ENCODE peak calls at places on chromosomes 11 and 22, in nine cellular contexts. One of them, this sample, is unnamed.

GRCh38 chr11:127073621-127074020 is 73.1 kb upstream of the KIRREL3 start:
- DNase-seq in neural crest cell: no peak
- DNase-seq in HCT116: no peak
- DNase-seq in NCI-H1048: no peak
- DNase-seq in pons: peak; percentile 49
- DNase-seq in stimulated activated CD8-positive, alpha-beta memory T cell treated with anti-CD3 and anti-CD28 coated beads, Interleukin-15, amount 100 ng/mL, for 1 hour: no peak
- DNase-seq in activated CD4-positive, alpha-beta T cell treated with anti-CD3 and anti-CD28 coated beads, Interleukin-2, amount 10 ng/mL, durations not matched to agents 7 days and 5 days: no peak
- DNase-seq in activated T-helper 1 cell treated with anti-CD3 and anti-CD28 coated beads, Interleukin-12 subunit alpha, Interleukin-12 subunit beta, Interleukin-2, Interleukin-4 antibody, amounts not matched to agents 30 ng/mL and 10 ng/mL and 1 ng/mL, durations not matched to agents 14 hours and 24 hours and 36 hours: no peak
- DNase-seq in cardiac muscle cell: no peak
- DNase-seq in this sample: no peak

GRCh38 chr11:123822591-123822990 is 16.4 kb upstream of the OR6M1 start:
- DNase-seq in neural crest cell: no peak
- DNase-seq in HCT116: no peak
- DNase-seq in NCI-H1048: no peak
- DNase-seq in pons: no peak
- DNase-seq in stimulated activated CD8-positive, alpha-beta memory T cell treated with anti-CD3 and anti-CD28 coated beads, Interleukin-15, amount 100 ng/mL, for 1 hour: no peak
- DNase-seq in activated CD4-positive, alpha-beta T cell treated with anti-CD3 and anti-CD28 coated beads, Interleukin-2, amount 10 ng/mL, durations not matched to agents 7 days and 5 days: no peak
- DNase-seq in activated T-helper 1 cell treated with anti-CD3 and anti-CD28 coated beads, Interleukin-12 subunit alpha, Interleukin-12 subunit beta, Interleukin-2, Interleukin-4 antibody, amounts not matched to agents 30 ng/mL and 10 ng/mL and 1 ng/mL, durations not matched to agents 14 hours and 24 hours and 36 hours: no peak
- DNase-seq in cardiac muscle cell: no peak
- DNase-seq in this sample: no peak

GRCh38 chr11:59135648-59136461 is 6.8 kb upstream of the FAM111A start:
- DNase-seq in neural crest cell: peak; percentile 91
- DNase-seq in HCT116: peak; percentile 49
- DNase-seq in NCI-H1048: peak; percentile 25
- DNase-seq in pons: peak; percentile 62
- DNase-seq in stimulated activated CD8-positive, alpha-beta memory T cell treated with anti-CD3 and anti-CD28 coated beads, Interleukin-15, amount 100 ng/mL, for 1 hour: peak; percentile 88
- DNase-seq in activated CD4-positive, alpha-beta T cell treated with anti-CD3 and anti-CD28 coated beads, Interleukin-2, amount 10 ng/mL, durations not matched to agents 7 days and 5 days: peak; percentile 89
- DNase-seq in activated T-helper 1 cell treated with anti-CD3 and anti-CD28 coated beads, Interleukin-12 subunit alpha, Interleukin-12 subunit beta, Interleukin-2, Interleukin-4 antibody, amounts not matched to agents 30 ng/mL and 10 ng/mL and 1 ng/mL, durations not matched to agents 14 hours and 24 hours and 36 hours: peak; percentile 82
- DNase-seq in cardiac muscle cell: peak; percentile 80
- DNase-seq in this sample: peak; percentile 87

GRCh38 chr22:41650229-41650628 is 29.1 kb downstream of the XRCC6 start:
- DNase-seq in neural crest cell: no peak
- DNase-seq in HCT116: no peak
- DNase-seq in NCI-H1048: no peak
- DNase-seq in pons: no peak
- DNase-seq in stimulated activated CD8-positive, alpha-beta memory T cell treated with anti-CD3 and anti-CD28 coated beads, Interleukin-15, amount 100 ng/mL, for 1 hour: no peak
- DNase-seq in activated CD4-positive, alpha-beta T cell treated with anti-CD3 and anti-CD28 coated beads, Interleukin-2, amount 10 ng/mL, durations not matched to agents 7 days and 5 days: no peak
- DNase-seq in activated T-helper 1 cell treated with anti-CD3 and anti-CD28 coated beads, Interleukin-12 subunit alpha, Interleukin-12 subunit beta, Interleukin-2, Interleukin-4 antibody, amounts not matched to agents 30 ng/mL and 10 ng/mL and 1 ng/mL, durations not matched to agents 14 hours and 24 hours and 36 hours: no peak
- DNase-seq in cardiac muscle cell: no peak
- DNase-seq in this sample: no peak

GRCh38 chr11:62535802-62536201 is 10.8 kb downstream of the AHNAK start:
- DNase-seq in neural crest cell: no peak
- DNase-seq in HCT116: no peak
- DNase-seq in NCI-H1048: no peak
- DNase-seq in pons: no peak
- DNase-seq in stimulated activated CD8-positive, alpha-beta memory T cell treated with anti-CD3 and anti-CD28 coated beads, Interleukin-15, amount 100 ng/mL, for 1 hour: no peak
- DNase-seq in activated CD4-positive, alpha-beta T cell treated with anti-CD3 and anti-CD28 coated beads, Interleukin-2, amount 10 ng/mL, durations not matched to agents 7 days and 5 days: no peak
- DNase-seq in activated T-helper 1 cell treated with anti-CD3 and anti-CD28 coated beads, Interleukin-12 subunit alpha, Interleukin-12 subunit beta, Interleukin-2, Interleukin-4 antibody, amounts not matched to agents 30 ng/mL and 10 ng/mL and 1 ng/mL, durations not matched to agents 14 hours and 24 hours and 36 hours: no peak
- DNase-seq in cardiac muscle cell: no peak
- DNase-seq in this sample: no peak

GRCh38 chr11:45565589-45565988 is 99.8 kb downstream of the CHST1 start:
- DNase-seq in neural crest cell: no peak
- DNase-seq in HCT116: no peak
- DNase-seq in NCI-H1048: no peak
- DNase-seq in pons: no peak
- DNase-seq in stimulated activated CD8-positive, alpha-beta memory T cell treated with anti-CD3 and anti-CD28 coated beads, Interleukin-15, amount 100 ng/mL, for 1 hour: no peak
- DNase-seq in activated CD4-positive, alpha-beta T cell treated with anti-CD3 and anti-CD28 coated beads, Interleukin-2, amount 10 ng/mL, durations not matched to agents 7 days and 5 days: no peak
- DNase-seq in activated T-helper 1 cell treated with anti-CD3 and anti-CD28 coated beads, Interleukin-12 subunit alpha, Interleukin-12 subunit beta, Interleukin-2, Interleukin-4 antibody, amounts not matched to agents 30 ng/mL and 10 ng/mL and 1 ng/mL, durations not matched to agents 14 hours and 24 hours and 36 hours: no peak
- DNase-seq in cardiac muscle cell: no peak
- DNase-seq in this sample: no peak

GRCh38 chr11:70464509-70465361 is 66.4 kb downstream of the CTTN start:
- DNase-seq in neural crest cell: no peak
- DNase-seq in HCT116: no peak
- DNase-seq in NCI-H1048: no peak
- DNase-seq in pons: no peak
- DNase-seq in stimulated activated CD8-positive, alpha-beta memory T cell treated with anti-CD3 and anti-CD28 coated beads, Interleukin-15, amount 100 ng/mL, for 1 hour: no peak
- DNase-seq in activated CD4-positive, alpha-beta T cell treated with anti-CD3 and anti-CD28 coated beads, Interleukin-2, amount 10 ng/mL, durations not matched to agents 7 days and 5 days: no peak
- DNase-seq in activated T-helper 1 cell treated with anti-CD3 and anti-CD28 coated beads, Interleukin-12 subunit alpha, Interleukin-12 subunit beta, Interleukin-2, Interleukin-4 antibody, amounts not matched to agents 30 ng/mL and 10 ng/mL and 1 ng/mL, durations not matched to agents 14 hours and 24 hours and 36 hours: no peak
- DNase-seq in cardiac muscle cell: no peak
- DNase-seq in this sample: no peak

GRCh38 chr11:30984442-30984816 is 385.1 kb downstream of the DCDC1 start:
- DNase-seq in neural crest cell: no peak
- DNase-seq in HCT116: no peak
- DNase-seq in NCI-H1048: no peak
- DNase-seq in pons: no peak
- DNase-seq in stimulated activated CD8-positive, alpha-beta memory T cell treated with anti-CD3 and anti-CD28 coated beads, Interleukin-15, amount 100 ng/mL, for 1 hour: no peak
- DNase-seq in activated CD4-positive, alpha-beta T cell treated with anti-CD3 and anti-CD28 coated beads, Interleukin-2, amount 10 ng/mL, durations not matched to agents 7 days and 5 days: no peak
- DNase-seq in activated T-helper 1 cell treated with anti-CD3 and anti-CD28 coated beads, Interleukin-12 subunit alpha, Interleukin-12 subunit beta, Interleukin-2, Interleukin-4 antibody, amounts not matched to agents 30 ng/mL and 10 ng/mL and 1 ng/mL, durations not matched to agents 14 hours and 24 hours and 36 hours: no peak
- DNase-seq in cardiac muscle cell: no peak
- DNase-seq in this sample: peak; percentile 32

GRCh38 chr11:73956876-73957653 is 6.2 kb downstream of the DNAJB13 start:
- DNase-seq in neural crest cell: no peak
- DNase-seq in HCT116: no peak
- DNase-seq in NCI-H1048: no peak
- DNase-seq in pons: no peak
- DNase-seq in stimulated activated CD8-positive, alpha-beta memory T cell treated with anti-CD3 and anti-CD28 coated beads, Interleukin-15, amount 100 ng/mL, for 1 hour: no peak
- DNase-seq in activated CD4-positive, alpha-beta T cell treated with anti-CD3 and anti-CD28 coated beads, Interleukin-2, amount 10 ng/mL, durations not matched to agents 7 days and 5 days: no peak
- DNase-seq in activated T-helper 1 cell treated with anti-CD3 and anti-CD28 coated beads, Interleukin-12 subunit alpha, Interleukin-12 subunit beta, Interleukin-2, Interleukin-4 antibody, amounts not matched to agents 30 ng/mL and 10 ng/mL and 1 ng/mL, durations not matched to agents 14 hours and 24 hours and 36 hours: no peak
- DNase-seq in cardiac muscle cell: no peak
- DNase-seq in this sample: no peak

GRCh38 chr11:4697583-4697982 is at the start of gene OR51E2:
- DNase-seq in neural crest cell: no peak
- DNase-seq in HCT116: no peak
- DNase-seq in NCI-H1048: no peak
- DNase-seq in pons: no peak
- DNase-seq in stimulated activated CD8-positive, alpha-beta memory T cell treated with anti-CD3 and anti-CD28 coated beads, Interleukin-15, amount 100 ng/mL, for 1 hour: no peak
- DNase-seq in activated CD4-positive, alpha-beta T cell treated with anti-CD3 and anti-CD28 coated beads, Interleukin-2, amount 10 ng/mL, durations not matched to agents 7 days and 5 days: no peak
- DNase-seq in activated T-helper 1 cell treated with anti-CD3 and anti-CD28 coated beads, Interleukin-12 subunit alpha, Interleukin-12 subunit beta, Interleukin-2, Interleukin-4 antibody, amounts not matched to agents 30 ng/mL and 10 ng/mL and 1 ng/mL, durations not matched to agents 14 hours and 24 hours and 36 hours: no peak
- DNase-seq in cardiac muscle cell: no peak
- DNase-seq in this sample: no peak

GRCh38 chr11:34302046-34302921 is 55.5 kb downstream of the ABTB2 start:
- DNase-seq in neural crest cell: no peak
- DNase-seq in HCT116: peak; percentile 57
- DNase-seq in NCI-H1048: no peak
- DNase-seq in pons: no peak
- DNase-seq in stimulated activated CD8-positive, alpha-beta memory T cell treated with anti-CD3 and anti-CD28 coated beads, Interleukin-15, amount 100 ng/mL, for 1 hour: no peak
- DNase-seq in activated CD4-positive, alpha-beta T cell treated with anti-CD3 and anti-CD28 coated beads, Interleukin-2, amount 10 ng/mL, durations not matched to agents 7 days and 5 days: no peak
- DNase-seq in activated T-helper 1 cell treated with anti-CD3 and anti-CD28 coated beads, Interleukin-12 subunit alpha, Interleukin-12 subunit beta, Interleukin-2, Interleukin-4 antibody, amounts not matched to agents 30 ng/mL and 10 ng/mL and 1 ng/mL, durations not matched to agents 14 hours and 24 hours and 36 hours: no peak
- DNase-seq in cardiac muscle cell: peak; percentile 53
- DNase-seq in this sample: no peak